ENCODE peak calls at places on chromosomes 7 and 10, in six cellular contexts. Y is heart right ventricle; W is CD8-positive, alpha-beta T cell; P is right lobe of liver; H is mammary epithelial cell; I is colonic mucosa. K is an unnamed sample.

GRCh38 chr7:99742737-99743394 is 7.9 kb upstream of the CYP3A7 start:
- DNase-seq in Y (no peak), W (no peak), P (peak; percentile 62), H (no peak), I (no peak), K (no peak)

GRCh38 chr10:775245-776075 is 86.0 kb upstream of the DIP2C start:
- DNase-seq in Y (no peak), W (no peak), P (peak; percentile 49), H (no peak), I (no peak), K (peak; percentile 37)

GRCh38 chr10:6771361-6771760 is 191.3 kb upstream of the PRKCQ start:
- DNase-seq in Y (no peak), W (no peak), P (no peak), H (no peak), I (no peak), K (no peak)

GRCh38 chr7:82050134-82050533 is 280.3 kb upstream of the HGF start:
- DNase-seq in Y (no peak), W (no peak), P (no peak), H (peak; percentile 85), I (no peak), K (no peak)

GRCh38 chr7:24797270-24797669 is 40.0 kb upstream of the GSDME start:
- DNase-seq in Y (no peak), W (no peak), P (no peak), H (no peak), I (no peak), K (no peak)

GRCh38 chr7:21912305-21912704 is 33.4 kb downstream of the CDCA7L start:
- DNase-seq in Y (peak; percentile 76), W (no peak), P (no peak), H (no peak), I (no peak), K (no peak)

GRCh38 chr7:136925556-136925955 is 57.1 kb downstream of the CHRM2 start:
- DNase-seq in Y (no peak), W (no peak), P (no peak), H (no peak), I (no peak), K (no peak)

GRCh38 chr7:137755846-137756685 is 90.7 kb downstream of the DGKI start:
- DNase-seq in Y (no peak), W (no peak), P (no peak), H (no peak), I (no peak), K (no peak)

GRCh38 chr7:129796186-129796775 is 156.5 kb downstream of the UBE2H start:
- DNase-seq in Y (no peak), W (no peak), P (no peak), H (no peak), I (no peak), K (no peak)

GRCh38 chr7:134355925-134356324 is 39.2 kb upstream of the SLC35B4 start:
- DNase-seq in Y (peak; percentile 9), W (no peak), P (peak; percentile 88), H (peak; percentile 16), I (peak; percentile 66), K (no peak)

GRCh38 chr7:92815412-92815811 is 21.0 kb downstream of the CDK6 start:
- DNase-seq in Y (no peak), W (no peak), P (no peak), H (no peak), I (no peak), K (no peak)

GRCh38 chr7:116562529-116563121 is 37.8 kb downstream of the CAV1 start:
- DNase-seq in Y (no peak), W (no peak), P (no peak), H (no peak), I (no peak), K (no peak)

GRCh38 chr7:38855867-38856266 is 53.1 kb downstream of the VPS41 start:
- DNase-seq in Y (no peak), W (no peak), P (no peak), H (no peak), I (no peak), K (no peak)

GRCh38 chr10:77926566-77927342 is at the start of gene DLG5:
- DNase-seq in Y (peak; percentile 66), W (no peak), P (peak; percentile 81), H (peak; percentile 42), I (peak; percentile 75), K (no peak)

GRCh38 chr7:87570178-87570577 is 30.5 kb downstream of the ABCB1 start:
- DNase-seq in Y (no peak), W (no peak), P (no peak), H (peak; percentile 64), I (no peak), K (no peak)

GRCh38 chr7:151851160-151851751 is 25.7 kb downstream of the PRKAG2 start:
- DNase-seq in Y (no peak), W (no peak), P (peak; percentile 66), H (peak; percentile 60), I (no peak), K (no peak)

GRCh38 chr7:51455948-51456347 is 139.3 kb upstream of the COBL start:
- DNase-seq in Y (no peak), W (no peak), P (no peak), H (no peak), I (no peak), K (no peak)

GRCh38 chr10:48467669-48468068 is 137.2 kb downstream of the ARHGAP22 start:
- DNase-seq in Y (no peak), W (no peak), P (no peak), H (no peak), I (peak; percentile 4), K (no peak)

GRCh38 chr10:72009430-72010081 is 45.4 kb downstream of the CHST3 start:
- DNase-seq in Y (peak; percentile 90), W (no peak), P (no peak), H (peak; percentile 91), I (peak; percentile 71), K (peak; percentile 93)

GRCh38 chr7:134327896-134328295 is 11.2 kb upstream of the SLC35B4 start:
- DNase-seq in Y (no peak), W (peak; percentile 43), P (no peak), H (peak; percentile 15), I (peak; percentile 53), K (no peak)

GRCh38 chr7:129742267-129742666 is 130.7 kb downstream of the NRF1 start:
- DNase-seq in Y (no peak), W (no peak), P (no peak), H (no peak), I (no peak), K (no peak)

GRCh38 chr10:82742478-82742877 is 867.5 kb downstream of the NRG3 start:
- DNase-seq in Y (no peak), W (no peak), P (no peak), H (peak; percentile 23), I (no peak), K (no peak)

DNA sequence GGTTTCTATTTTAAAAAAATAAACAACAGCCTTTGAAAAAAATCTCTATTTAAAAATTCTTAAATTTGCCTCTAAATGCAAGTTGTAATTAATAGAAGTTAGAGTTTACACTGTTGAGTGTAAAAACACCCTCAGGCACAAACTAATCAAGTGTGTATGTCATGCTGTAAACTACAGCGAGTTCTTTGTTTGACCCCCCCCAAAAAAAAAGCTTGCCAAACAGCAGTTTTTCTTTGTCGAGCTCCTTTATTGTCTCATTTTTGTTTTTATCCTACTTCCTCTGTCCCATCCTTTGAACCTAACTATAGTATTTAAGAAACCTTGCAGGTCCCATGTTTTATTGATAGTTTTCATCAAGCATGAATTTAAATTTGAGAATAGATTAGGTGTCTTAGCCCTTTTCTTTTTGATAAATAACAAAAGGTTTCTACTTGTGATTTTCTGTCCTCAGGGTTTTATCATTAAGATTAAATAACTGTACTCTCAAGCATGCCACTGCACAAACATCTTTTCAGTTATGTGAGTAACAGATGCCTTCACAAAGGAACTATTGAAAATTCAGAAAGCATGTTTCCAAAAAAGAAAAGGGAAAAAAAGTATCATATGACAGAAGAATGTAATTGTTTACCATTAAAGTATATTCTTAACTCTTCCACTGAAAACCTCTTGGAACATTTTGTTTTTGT is 176.0 kb downstream of the ARID5B start:
- DNase-seq in Y (no peak), W (no peak), P (no peak), H (no peak), I (no peak), K (no peak)
- H3K36me3 ChIP-seq in Y (no peaks in the 10 kb centered on the region), W (no peaks in the 10 kb centered on the region), P (no peaks in the 10 kb centered on the region), H (peaks cover 4% of the 10 kb centered on the region), I (no peaks in the 10 kb centered on the region), K (peaks cover 2% of the 10 kb centered on the region)

GRCh38 chr10:110977662-110978061 is 58.3 kb downstream of the SHOC2 start:
- DNase-seq in Y (no peak), W (no peak), P (no peak), H (no peak), I (no peak), K (no peak)
- H3K36me3 ChIP-seq in Y (no peaks in the 10 kb centered on the region), W (no peaks in the 10 kb centered on the region), P (no peaks in the 10 kb centered on the region), H (peaks cover 1% of the 10 kb centered on the region), I (no peaks in the 10 kb centered on the region), K (no peaks in the 10 kb centered on the region)

DNA sequence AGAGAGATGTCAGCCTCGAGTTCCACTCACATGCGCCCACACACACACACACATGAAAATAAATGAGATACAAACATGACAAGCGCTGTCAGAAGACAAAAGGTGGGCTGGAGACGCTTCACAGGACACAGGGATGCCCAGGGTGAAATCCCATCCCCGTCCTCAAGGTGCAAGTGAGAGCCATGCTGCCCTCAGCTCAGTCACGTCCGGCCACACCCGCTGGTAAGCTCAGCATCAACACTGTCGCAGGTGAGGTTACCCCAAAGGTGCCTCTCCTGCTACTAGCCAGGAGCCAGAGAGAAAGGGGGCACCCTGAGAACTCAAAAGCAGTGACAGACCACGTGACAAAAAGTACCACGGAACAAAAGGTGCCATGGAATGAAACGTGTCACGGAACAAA is 22.2 kb downstream of the PITRM1 start:
- DNase-seq in Y (no peak), W (no peak), P (no peak), H (no peak), I (no peak), K (no peak)
- H3K36me3 ChIP-seq in Y (peaks cover 10% of the 10 kb centered on the region), W (peaks cover 59% of the 10 kb centered on the region), P (peaks cover 53% of the 10 kb centered on the region), H (peaks cover 56% of the 10 kb centered on the region), I (peaks cover 3% of the 10 kb centered on the region), K (peaks cover 68% of the 10 kb centered on the region)

DNA sequence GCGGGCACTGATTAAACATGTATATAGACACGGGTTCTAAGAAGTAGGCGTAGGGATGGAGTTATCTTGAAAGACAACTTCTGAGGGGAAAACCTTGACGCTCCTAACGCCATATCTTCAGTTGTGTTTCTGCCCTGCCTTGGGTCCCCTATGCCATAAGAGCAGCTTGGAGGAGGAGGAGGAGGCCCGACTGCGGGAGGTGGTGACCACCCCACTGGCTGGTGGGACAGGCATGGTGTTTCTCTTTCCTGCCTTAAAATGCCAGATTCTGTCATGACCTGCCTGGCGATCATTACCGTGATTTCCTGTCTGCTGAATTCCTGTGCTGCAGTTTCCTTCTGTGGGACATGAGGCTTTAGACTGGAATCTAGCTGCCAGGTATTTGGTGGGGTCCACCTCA is 15.9 kb downstream of the ZNF783 start:
- DNase-seq in Y (no peak), W (no peak), P (no peak), H (no peak), I (no peak), K (no peak)
- H3K36me3 ChIP-seq in Y (peaks cover 4% of the 10 kb centered on the region), W (peaks cover 33% of the 10 kb centered on the region), P (peaks cover 3% of the 10 kb centered on the region), H (peaks cover 10% of the 10 kb centered on the region), I (no peaks in the 10 kb centered on the region), K (peaks cover 39% of the 10 kb centered on the region)

K was measured in thoracic aorta.